ENCODE peak calls at places on chromosome 17, in four cellular contexts. V, U, S and F are unnamed samples.

GRCh38 chr17:16484445-16485169 is 7.4 kb downstream of the LRRC75A start:
- DNase-seq in S (peak; percentile 40), U (no peak), V (no peak), F (no peak)

GRCh38 chr17:79183221-79184158 is 108.9 kb downstream of the ENGASE start:
- DNase-seq in V (no peak), U (no peak), S (peak; percentile 92), F (no peak)

GRCh38 chr17:74296548-74296936 is 22.5 kb downstream of the DNAI2 start:
- DNase-seq in U (peak; percentile 49), V (peak; percentile 76), S (peak; percentile 81), F (peak; percentile 75)

GRCh38 chr17:80070375-80071115 is 30.8 kb upstream of the GAA start:
- DNase-seq in S (no peak), V (peak; percentile 55), U (no peak), F (no peak)

GRCh38 chr17:10205549-10206185 is 7.3 kb upstream of the GAS7 start:
- DNase-seq in U (no peak), V (no peak), S (peak; percentile 33), F (no peak)

GRCh38 chr17:78038748-78039288 is 80.3 kb downstream of the TNRC6C start:
- DNase-seq in V (no peak), U (no peak), S (no peak), F (no peak)

GRCh38 chr17:78529871-78530670 is 47.1 kb downstream of the DNAH17 start:
- DNase-seq in U (peak; percentile 76), S (no peak), V (no peak), F (peak; percentile 77)

GRCh38 chr17:4362141-4362540 is 4.3 kb downstream of the UBE2G1 start:
- DNase-seq in S (no peak), V (no peak), U (no peak), F (no peak)

GRCh38 chr17:37648555-37648954 is 5.3 kb upstream of the DDX52 start:
- DNase-seq in S (no peak), V (no peak), U (no peak), F (no peak)

DNA sequence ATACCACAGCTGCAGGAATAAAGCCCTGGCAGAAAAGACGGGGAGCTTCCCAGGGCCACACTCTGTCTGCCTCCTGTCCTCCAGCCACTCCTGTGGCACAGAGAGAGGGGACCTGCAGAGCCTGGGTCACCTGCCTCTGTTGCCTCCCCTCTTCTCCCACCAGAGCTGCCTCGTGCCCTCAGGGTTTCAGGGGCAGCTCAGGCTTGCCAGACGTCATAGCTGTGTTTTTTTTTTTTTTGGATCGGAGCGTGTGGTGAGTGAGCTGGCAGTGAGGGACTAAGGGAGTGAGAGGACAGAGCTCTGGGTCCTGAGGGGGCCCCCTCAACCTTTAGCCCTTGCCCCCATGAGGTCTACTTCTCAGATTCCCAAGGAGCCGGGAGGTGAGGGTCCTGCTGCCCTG is 2.1 kb downstream of the PIK3R6 start:
- DNase-seq in S (no peak), U (no peak), V (no peak), F (no peak)
- H3K4me3 ChIP-seq in S (no peak overlapping the region), U (no peak overlapping the region), V (no peak overlapping the region), F (no peak overlapping the region)

DNA sequence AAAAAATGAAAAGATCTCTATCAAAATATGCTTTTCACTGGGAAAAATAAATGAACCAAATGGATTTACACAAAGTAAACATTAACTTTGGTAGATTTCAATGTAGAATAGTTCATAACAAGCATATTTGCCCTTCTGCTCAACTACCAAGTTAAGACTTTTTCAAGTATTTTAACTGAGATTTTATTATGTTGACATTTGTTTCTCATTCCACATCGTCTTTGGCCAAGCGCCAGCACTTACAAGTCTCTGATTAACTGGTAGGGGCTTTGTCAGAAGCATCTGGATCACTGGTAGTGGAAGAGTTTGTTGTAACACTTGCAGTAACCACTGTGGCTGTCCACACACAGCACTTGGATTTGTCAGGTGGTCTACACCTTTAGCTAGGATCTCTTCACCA is 22.9 kb downstream of the SLFN12L start:
- DNase-seq in S (no peak), V (no peak), U (no peak), F (no peak)
- H3K27me3 ChIP-seq in S (peaks cover 23% of the 10 kb centered on the region), V (peaks cover 3% of the 10 kb centered on the region), U (no peaks in the 10 kb centered on the region), F (no peaks in the 10 kb centered on the region)

DNA sequence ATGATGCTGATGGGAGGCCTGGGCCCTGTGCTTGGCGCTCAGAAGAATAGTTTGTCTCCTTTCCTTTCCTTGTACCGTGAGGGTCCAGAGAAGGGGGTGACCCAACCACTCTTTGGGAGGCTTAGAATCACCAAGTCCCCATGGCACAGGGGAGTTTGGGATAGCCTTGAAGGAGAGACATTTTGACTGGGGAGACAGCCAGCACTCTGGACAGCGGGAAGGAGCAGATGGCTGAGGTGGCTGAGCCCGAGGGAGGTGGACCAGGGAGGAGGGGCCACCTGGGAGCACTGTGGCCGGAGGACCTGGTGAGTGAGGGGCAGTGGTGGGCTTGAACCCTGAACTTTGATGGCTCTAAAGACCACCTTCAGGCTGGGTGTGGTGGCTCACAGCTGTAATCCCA is 18.2 kb downstream of the MGAT5B start:
- DNase-seq in S (no peak), U (no peak), V (no peak), F (no peak)
- TF ChIP-seq CTCF in S (no peak), U (no peak), V (no peak), F (no peak)

GRCh38 chr17:50347087-50347893 is 1.4 kb downstream of the XYLT2 start:
- DNase-seq in V (no peak), U (no peak), S (peak; percentile 75), F (no peak)

GRCh38 chr17:50348522-50349240 is 2.8 kb downstream of the XYLT2 start:
- DNase-seq in S (no peak), V (no peak), U (no peak), F (no peak)

GRCh38 chr17:50349241-50349595 is 3.3 kb downstream of the XYLT2 start:
- DNase-seq in V (no peak), U (no peak), S (no peak), F (no peak)

GRCh38 chr17:50346313-50347086 is 574 bp downstream of the XYLT2 start:
- DNase-seq in U (peak; percentile 55), V (peak; percentile 68), S (peak; percentile 75), F (peak; percentile 56)

DNA sequence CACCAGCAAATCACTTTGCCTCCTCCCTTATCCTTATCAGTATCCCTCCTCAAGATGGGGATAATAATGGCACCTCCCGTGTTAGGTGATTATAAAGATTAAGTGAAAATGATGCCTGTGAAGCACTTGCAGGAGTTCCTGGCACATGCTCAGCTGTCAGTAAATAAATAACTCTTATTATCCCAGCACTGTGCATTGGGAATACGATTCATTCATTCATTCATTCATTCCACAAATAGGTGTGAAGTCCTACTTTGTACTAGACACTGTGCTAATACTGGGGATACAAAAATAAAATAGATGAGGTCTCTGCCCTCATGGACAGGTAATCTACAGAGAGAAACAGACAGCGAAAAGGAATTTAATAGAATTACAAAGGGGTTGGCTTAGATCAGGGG is 2.0 kb downstream of the XYLT2 start:
- DNase-seq in V (no peak), S (no peak), U (no peak), F (no peak)
- H3K4me3 ChIP-seq in V (no peak overlapping the region), S (peak overlapping the region; percentile 87), U (no peak overlapping the region), F (no peak overlapping the region)